ENCODE peak calls at places on chromosomes 3 and 15, in six cellular contexts. E is MCF 10A; Y is lung microvascular endothelial cell; I is CD4-positive, alpha-beta T cell; N is GM23248; U is cerebellar nuclear complex. B is an unnamed sample.

GRCh38 chr3:152365766-152366593 is 97.3 kb downstream of the MBNL1 start:
- DNase-seq in E (peak), Y (peak), I (no peak), N (peak), U (no peak), B (no peak)

GRCh38 chr15:36271048-36271447 is 308.4 kb upstream of the CDIN1 start:
- DNase-seq in E (no peak), Y (no peak), I (no peak), N (no peak), U (no peak), B (no peak)

GRCh38 chr3:137946341-137946973 is 63.5 kb upstream of the CLDN18 start:
- DNase-seq in E (peak), Y (peak), I (peak), N (peak), U (no peak), B (peak)

GRCh38 chr3:32817195-32817560 is 619 bp upstream of the TRIM71 start:
- DNase-seq in E (no peak), Y (no peak), I (no peak), N (no peak), U (no peak), B (no peak)

GRCh38 chr3:171028025-171028778 is 1.7 kb upstream of the SLC2A2 start:
- DNase-seq in E (no peak), Y (peak), I (peak), N (peak), U (no peak), B (no peak)

GRCh38 chr15:48722764-48723661 is 77.5 kb upstream of the FBN1 start:
- DNase-seq in E (peak), Y (peak), I (no peak), N (peak), U (no peak), B (peak)

GRCh38 chr3:48125026-48125704 is 63.1 kb downstream of the CDC25A start:
- DNase-seq in E (peak), Y (no peak), I (no peak), N (peak), U (no peak), B (no peak)

GRCh38 chr15:73897441-73898261 is 24.3 kb downstream of the TBC1D21 start:
- DNase-seq in E (peak), Y (peak), I (peak), N (peak), U (no peak), B (no peak)

GRCh38 chr3:126052196-126053058 is 31.5 kb downstream of the SLC41A3 start:
- DNase-seq in E (no peak), Y (no peak), I (no peak), N (no peak), U (no peak), B (no peak)

GRCh38 chr3:65861718-65862117 is 177.0 kb downstream of the MAGI1 start:
- DNase-seq in E (no peak), Y (no peak), I (no peak), N (no peak), U (no peak), B (no peak)

GRCh38 chr15:64883997-64884511 is 27.6 kb upstream of the ANKDD1A start:
- DNase-seq in E (peak), Y (peak), I (peak), N (peak), U (no peak), B (peak)

GRCh38 chr15:89828324-89829145 is 13.9 kb upstream of the ANPEP start:
- DNase-seq in E (peak), Y (peak), I (no peak), N (peak), U (no peak), B (no peak)

GRCh38 chr3:56997675-56998074 is 62.8 kb upstream of the SPATA12 start:
- DNase-seq in E (no peak), Y (no peak), I (no peak), N (peak), U (no peak), B (no peak)

GRCh38 chr3:94735354-94735753 is 672.5 kb downstream of the NSUN3 start:
- DNase-seq in E (peak), Y (no peak), I (no peak), N (no peak), U (no peak), B (no peak)

GRCh38 chr15:98358971-98359370 is 289.4 kb upstream of the IGF1R start:
- DNase-seq in E (no peak), Y (no peak), I (no peak), N (no peak), U (no peak), B (no peak)

GRCh38 chr3:9553021-9553948 is at the start of gene LHFPL4:
- DNase-seq in E (no peak), Y (no peak), I (no peak), N (no peak), U (no peak), B (no peak)

GRCh38 chr15:87757084-87757483 is 499.5 kb downstream of the NTRK3 start:
- DNase-seq in E (no peak), Y (no peak), I (no peak), N (no peak), U (no peak), B (no peak)

GRCh38 chr3:71201939-71202338 is 381.6 kb downstream of the FOXP1 start:
- DNase-seq in E (peak), Y (peak), I (no peak), N (peak), U (no peak), B (no peak)

GRCh38 chr3:187368765-187369450 is 723 bp downstream of the RTP4 start:
- DNase-seq in E (no peak), Y (no peak), I (no peak), N (peak), U (no peak), B (peak)

GRCh38 chr15:66894986-66895780 is 170.2 kb upstream of the SMAD3 start:
- DNase-seq in E (no peak), Y (no peak), I (no peak), N (peak), U (no peak), B (no peak)

GRCh38 chr3:70811880-70812279 is 499.4 kb upstream of the MDFIC2 start:
- DNase-seq in E (peak), Y (peak), I (no peak), N (peak), U (no peak), B (peak)

GRCh38 chr3:184788751-184789150 is 23.2 kb upstream of the VPS8 start:
- DNase-seq in E (peak), Y (no peak), I (no peak), N (peak), U (no peak), B (no peak)

GRCh38 chr3:177358968-177359600 is 161.8 kb upstream of the TBL1XR1 start:
- DNase-seq in E (peak), Y (peak), I (peak), N (peak), U (no peak), B (no peak)

GRCh38 chr3:140062461-140062860 is 127.5 kb downstream of the CLSTN2 start:
- DNase-seq in E (no peak), Y (no peak), I (no peak), N (no peak), U (no peak), B (no peak)

GRCh38 chr3:57961828-57962447 is 46.3 kb upstream of the FLNB start:
- DNase-seq in E (peak), Y (peak), I (no peak), N (peak), U (no peak), B (no peak)

GRCh38 chr15:63856711-63857458 is 23.1 kb upstream of the HERC1 start:
- DNase-seq in E (peak), Y (peak), I (no peak), N (peak), U (no peak), B (no peak)

GRCh38 chr3:37768107-37768809 is 93.4 kb upstream of the CTDSPL start:
- DNase-seq in E (peak), Y (no peak), I (no peak), N (no peak), U (no peak), B (no peak)

B was measured in epithelial cell of prostate.